ENCODE peak calls at places on chromosomes 7 and 10, in eight cellular contexts. C, T, G, M, V, A, E and H are unnamed samples.

GRCh38 chr7:107960306-107960705 is 42.7 kb downstream of the LAMB1 start:
- DNase-seq in A (no peak), M (no peak), E (no peak), C (no peak), V (no peak), T (no peak), G (no peak), H (no peak)

GRCh38 chr10:112985701-112986510 is 35.9 kb downstream of the TCF7L2 start:
- DNase-seq in M (no peak), C (no peak), G (no peak), E (no peak), A (no peak), T (no peak), V (no peak), H (no peak)

GRCh38 chr7:151683615-151684407 is 164.1 kb upstream of the RHEB start:
- DNase-seq in T (no peak), M (no peak), C (no peak), V (no peak), E (no peak), A (no peak), G (peak; percentile 82), H (peak; percentile 65)

GRCh38 chr10:130341325-130341724 is 205.1 kb downstream of the GLRX3 start:
- DNase-seq in T (no peak), G (no peak), M (peak; percentile 31), E (no peak), V (no peak), C (no peak), A (no peak), H (no peak)

GRCh38 chr10:30000802-30001571 is 58.4 kb downstream of the JCAD start:
- DNase-seq in T (no peak), A (peak; percentile 64), G (no peak), M (no peak), E (no peak), C (peak; percentile 62), V (no peak), H (peak; percentile 83)

GRCh38 chr7:84490661-84491060 is 296.1 kb upstream of the SEMA3A start:
- DNase-seq in T (no peak), C (no peak), E (no peak), G (no peak), M (peak; percentile 5), V (no peak), A (no peak), H (no peak)

GRCh38 chr7:156473476-156474240 is 166.9 kb upstream of the RNF32 start:
- DNase-seq in C (no peak), M (peak; percentile 50), A (no peak), V (peak; percentile 30), G (peak; percentile 63), T (no peak), E (peak; percentile 21), H (no peak)

GRCh38 chr10:71344916-71345557 is 26.0 kb downstream of the SLC29A3 start:
- DNase-seq in G (no peak), E (no peak), A (no peak), V (no peak), C (no peak), T (no peak), M (no peak), H (no peak)

GRCh38 chr7:143240323-143241168 is 18.7 kb downstream of the TAS2R40 start:
- DNase-seq in G (peak; percentile 91), A (peak; percentile 74), E (peak; percentile 73), M (peak; percentile 83), T (peak; percentile 65), C (peak; percentile 63), V (peak; percentile 72), H (peak; percentile 76)